ENCODE peak calls at places on chromosomes 4 and X, in nine cellular contexts. One of them, this sample, is unnamed.

GRCh38 chr4:43238018-43238417 is 345.5 kb downstream of the GRXCR1 start:
- DNase-seq in AG04450: no peak
- DNase-seq in CD8-positive, alpha-beta memory T cell: no peak
- DNase-seq in stomach: no peak
- DNase-seq in lower lobe of right lung: no peak
- DNase-seq in effector memory CD4-positive, alpha-beta T cell: no peak
- DNase-seq in adipocyte: no peak
- DNase-seq in aorta: no peak
- DNase-seq in breast epithelium: no peak
- DNase-seq in this sample: no peak

GRCh38 chr4:74996996-74997395 is 64.1 kb downstream of the PARM1 start:
- DNase-seq in AG04450: no peak
- DNase-seq in CD8-positive, alpha-beta memory T cell: no peak
- DNase-seq in stomach: no peak
- DNase-seq in lower lobe of right lung: no peak
- DNase-seq in effector memory CD4-positive, alpha-beta T cell: no peak
- DNase-seq in adipocyte: no peak
- DNase-seq in aorta: no peak
- DNase-seq in breast epithelium: no peak
- DNase-seq in this sample: no peak

GRCh38 chr4:16197842-16198241 is 28.4 kb downstream of the TAPT1 start:
- DNase-seq in AG04450: no peak
- DNase-seq in CD8-positive, alpha-beta memory T cell: no peak
- DNase-seq in stomach: no peak
- DNase-seq in lower lobe of right lung: no peak
- DNase-seq in effector memory CD4-positive, alpha-beta T cell: no peak
- DNase-seq in adipocyte: no peak
- DNase-seq in aorta: no peak
- DNase-seq in breast epithelium: no peak
- DNase-seq in this sample: no peak

GRCh38 chr4:115119804-115120352 is 6.5 kb upstream of the NDST4 start:
- DNase-seq in AG04450: no peak
- DNase-seq in CD8-positive, alpha-beta memory T cell: no peak
- DNase-seq in stomach: no peak
- DNase-seq in lower lobe of right lung: no peak
- DNase-seq in effector memory CD4-positive, alpha-beta T cell: no peak
- DNase-seq in adipocyte: peak; percentile 44
- DNase-seq in aorta: no peak
- DNase-seq in breast epithelium: no peak
- DNase-seq in this sample: no peak

GRCh38 chr4:11596989-11597388 is 168.3 kb upstream of the HS3ST1 start:
- DNase-seq in AG04450: no peak
- DNase-seq in CD8-positive, alpha-beta memory T cell: no peak
- DNase-seq in stomach: no peak
- DNase-seq in lower lobe of right lung: no peak
- DNase-seq in effector memory CD4-positive, alpha-beta T cell: no peak
- DNase-seq in adipocyte: no peak
- DNase-seq in aorta: no peak
- DNase-seq in breast epithelium: no peak
- DNase-seq in this sample: no peak

GRCh38 chrX:129701624-129702069 is 37.1 kb upstream of the XPNPEP2 start:
- DNase-seq in AG04450: no peak
- DNase-seq in CD8-positive, alpha-beta memory T cell: no peak
- DNase-seq in stomach: no peak
- DNase-seq in lower lobe of right lung: no peak
- DNase-seq in effector memory CD4-positive, alpha-beta T cell: no peak
- DNase-seq in adipocyte: no peak
- DNase-seq in aorta: peak; percentile 86
- DNase-seq in breast epithelium: no peak
- DNase-seq in this sample: peak; percentile 61

GRCh38 chrX:119251381-119251780 is 15.3 kb downstream of the PGRMC1 start:
- DNase-seq in AG04450: no peak
- DNase-seq in CD8-positive, alpha-beta memory T cell: no peak
- DNase-seq in stomach: no peak
- DNase-seq in lower lobe of right lung: no peak
- DNase-seq in effector memory CD4-positive, alpha-beta T cell: no peak
- DNase-seq in adipocyte: no peak
- DNase-seq in aorta: no peak
- DNase-seq in breast epithelium: no peak
- DNase-seq in this sample: no peak

GRCh38 chrX:68686684-68687045 is 39.2 kb downstream of the STARD8 start:
- DNase-seq in AG04450: no peak
- DNase-seq in CD8-positive, alpha-beta memory T cell: no peak
- DNase-seq in stomach: no peak
- DNase-seq in lower lobe of right lung: peak; percentile 53
- DNase-seq in effector memory CD4-positive, alpha-beta T cell: no peak
- DNase-seq in adipocyte: no peak
- DNase-seq in aorta: peak; percentile 57
- DNase-seq in breast epithelium: no peak
- DNase-seq in this sample: no peak

GRCh38 chr4:61896717-61897116 is 696.6 kb downstream of the ADGRL3 start:
- DNase-seq in AG04450: no peak
- DNase-seq in CD8-positive, alpha-beta memory T cell: no peak
- DNase-seq in stomach: no peak
- DNase-seq in lower lobe of right lung: no peak
- DNase-seq in effector memory CD4-positive, alpha-beta T cell: no peak
- DNase-seq in adipocyte: no peak
- DNase-seq in aorta: no peak
- DNase-seq in breast epithelium: no peak
- DNase-seq in this sample: no peak

GRCh38 chr4:43837604-43838003 is 611.0 kb downstream of the KCTD8 start:
- DNase-seq in AG04450: no peak
- DNase-seq in CD8-positive, alpha-beta memory T cell: no peak
- DNase-seq in stomach: no peak
- DNase-seq in lower lobe of right lung: no peak
- DNase-seq in effector memory CD4-positive, alpha-beta T cell: no peak
- DNase-seq in adipocyte: no peak
- DNase-seq in aorta: no peak
- DNase-seq in breast epithelium: no peak
- DNase-seq in this sample: no peak

GRCh38 chr4:153418114-153418513 is 48.0 kb upstream of the TMEM131L start:
- DNase-seq in AG04450: no peak
- DNase-seq in CD8-positive, alpha-beta memory T cell: no peak
- DNase-seq in stomach: no peak
- DNase-seq in lower lobe of right lung: no peak
- DNase-seq in effector memory CD4-positive, alpha-beta T cell: no peak
- DNase-seq in adipocyte: no peak
- DNase-seq in aorta: no peak
- DNase-seq in breast epithelium: no peak
- DNase-seq in this sample: no peak

GRCh38 chrX:38214551-38214950 is 6.1 kb downstream of the SRPX start:
- DNase-seq in AG04450: no peak
- DNase-seq in CD8-positive, alpha-beta memory T cell: no peak
- DNase-seq in stomach: no peak
- DNase-seq in lower lobe of right lung: no peak
- DNase-seq in effector memory CD4-positive, alpha-beta T cell: no peak
- DNase-seq in adipocyte: no peak
- DNase-seq in aorta: no peak
- DNase-seq in breast epithelium: no peak
- DNase-seq in this sample: no peak

GRCh38 chrX:14872851-14873675 is at the start of the genes FANCB and MOSPD2:
- DNase-seq in AG04450: peak; percentile 83
- DNase-seq in CD8-positive, alpha-beta memory T cell: peak; percentile 90
- DNase-seq in stomach: peak; percentile 93
- DNase-seq in lower lobe of right lung: peak; percentile 97
- DNase-seq in effector memory CD4-positive, alpha-beta T cell: peak; percentile 89
- DNase-seq in adipocyte: peak; percentile 96
- DNase-seq in aorta: peak; percentile 97
- DNase-seq in breast epithelium: peak; percentile 92
- DNase-seq in this sample: peak; percentile 97

DNA sequence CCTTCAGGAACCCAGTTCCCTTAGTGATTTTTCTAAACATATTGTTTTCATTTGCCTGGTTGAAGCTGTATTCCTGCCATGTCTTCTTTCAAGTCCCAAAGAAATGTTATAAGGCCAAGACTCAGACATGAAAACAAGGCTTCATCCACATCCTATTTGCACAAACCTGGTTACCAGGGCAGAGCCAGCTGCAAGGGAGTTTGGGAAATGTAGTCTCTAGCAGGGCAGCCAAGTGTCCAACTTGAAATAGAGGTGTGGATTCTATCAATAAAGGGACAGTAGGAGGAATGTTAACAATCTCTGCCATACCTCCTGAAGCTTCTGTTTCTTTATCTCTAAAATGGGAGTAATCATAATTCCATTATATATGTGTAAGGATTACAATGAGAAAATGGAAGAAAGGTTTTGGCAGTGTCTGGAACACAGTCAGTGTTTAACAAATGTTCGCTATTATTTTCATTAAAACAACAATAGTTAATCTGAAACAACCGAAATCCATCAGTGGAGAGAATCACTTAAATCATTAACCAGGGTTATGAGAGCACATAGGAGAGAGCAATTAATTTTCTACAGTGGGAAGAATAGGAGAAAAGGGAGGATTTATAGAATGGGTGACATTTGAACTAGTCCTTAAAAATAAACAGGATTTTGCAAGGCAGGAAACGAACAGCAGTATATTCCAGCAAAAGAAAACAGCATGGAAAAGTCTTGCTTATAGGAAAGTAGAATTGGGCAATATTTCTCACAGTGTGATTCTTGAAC is 56.4 kb downstream of the INTS12 start:
- DNase-seq in AG04450: no peak
- DNase-seq in CD8-positive, alpha-beta memory T cell: no peak
- DNase-seq in stomach: no peak
- DNase-seq in lower lobe of right lung: no peak
- DNase-seq in effector memory CD4-positive, alpha-beta T cell: no peak
- DNase-seq in adipocyte: no peak
- DNase-seq in aorta: no peak
- DNase-seq in breast epithelium: no peak
- DNase-seq in this sample: no peak
- H3K4me3 ChIP-seq in AG04450: no peak overlapping the region
- H3K4me3 ChIP-seq in CD8-positive, alpha-beta memory T cell: no peak overlapping the region
- H3K4me3 ChIP-seq in stomach: no peak overlapping the region
- H3K4me3 ChIP-seq in lower lobe of right lung: no peak overlapping the region
- H3K4me3 ChIP-seq in effector memory CD4-positive, alpha-beta T cell: no peak overlapping the region
- H3K4me3 ChIP-seq in adipocyte: no peak overlapping the region
- H3K4me3 ChIP-seq in aorta: no peak overlapping the region
- H3K4me3 ChIP-seq in breast epithelium: no peak overlapping the region
- H3K4me3 ChIP-seq in this sample: no peak overlapping the region

DNA sequence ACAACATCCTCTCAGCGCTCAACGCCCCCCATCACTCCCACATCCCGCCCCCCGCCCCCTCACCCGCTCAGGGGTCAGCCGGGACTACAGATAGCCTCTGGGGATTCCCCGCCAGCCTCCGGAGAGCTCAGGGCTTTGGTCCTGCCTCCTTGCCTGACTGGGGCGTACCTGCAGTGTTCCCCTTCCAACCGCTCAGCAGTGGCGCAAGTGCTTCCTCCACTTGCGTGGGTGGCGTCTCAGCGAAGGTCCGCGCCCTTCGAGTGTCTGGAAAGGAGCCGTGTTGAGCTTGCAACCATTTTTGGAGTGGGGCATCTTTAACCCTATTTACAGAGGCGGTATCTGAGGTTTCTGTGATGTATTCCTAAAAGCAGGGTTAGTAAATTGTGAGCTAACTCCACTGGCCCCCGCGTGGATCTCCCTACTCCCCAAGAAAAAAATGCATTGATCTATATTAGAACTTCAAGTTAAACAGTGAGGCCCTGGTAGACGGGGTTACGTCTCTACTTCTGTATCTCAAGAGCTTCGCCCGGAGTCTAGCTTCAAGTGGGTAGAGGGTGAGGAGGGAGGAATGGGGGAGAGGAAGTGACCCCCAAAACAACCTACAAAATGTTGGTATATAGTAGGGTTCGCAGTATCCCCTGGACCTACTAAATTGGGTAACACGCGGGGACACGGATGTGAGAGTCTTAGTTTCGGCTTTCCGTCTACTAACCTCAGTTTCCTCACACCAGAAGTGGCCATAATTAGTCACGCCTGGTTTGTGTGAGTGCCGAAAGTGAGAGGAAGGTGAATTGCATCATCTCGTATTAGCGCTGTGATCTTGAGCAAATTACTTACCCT is 16.1 kb downstream of the NKX3-2 start:
- DNase-seq in AG04450: no peak
- DNase-seq in CD8-positive, alpha-beta memory T cell: no peak
- DNase-seq in stomach: no peak
- DNase-seq in lower lobe of right lung: no peak
- DNase-seq in effector memory CD4-positive, alpha-beta T cell: no peak
- DNase-seq in adipocyte: no peak
- DNase-seq in aorta: no peak
- DNase-seq in breast epithelium: no peak
- DNase-seq in this sample: no peak
- H3K27me3 ChIP-seq in AG04450: peaks cover 95% of the 10 kb centered on the region
- H3K27me3 ChIP-seq in CD8-positive, alpha-beta memory T cell: peaks cover 85% of the 10 kb centered on the region
- H3K27me3 ChIP-seq in stomach: peaks cover 100% of the 10 kb centered on the region
- H3K27me3 ChIP-seq in lower lobe of right lung: peaks cover 98% of the 10 kb centered on the region
- H3K27me3 ChIP-seq in effector memory CD4-positive, alpha-beta T cell: peaks cover 93% of the 10 kb centered on the region
- H3K27me3 ChIP-seq in adipocyte: peaks cover 51% of the 10 kb centered on the region
- H3K27me3 ChIP-seq in aorta: peaks cover 5% of the 10 kb centered on the region
- H3K27me3 ChIP-seq in breast epithelium: peaks cover 100% of the 10 kb centered on the region
- H3K27me3 ChIP-seq in this sample: peaks cover 99% of the 10 kb centered on the region

DNA sequence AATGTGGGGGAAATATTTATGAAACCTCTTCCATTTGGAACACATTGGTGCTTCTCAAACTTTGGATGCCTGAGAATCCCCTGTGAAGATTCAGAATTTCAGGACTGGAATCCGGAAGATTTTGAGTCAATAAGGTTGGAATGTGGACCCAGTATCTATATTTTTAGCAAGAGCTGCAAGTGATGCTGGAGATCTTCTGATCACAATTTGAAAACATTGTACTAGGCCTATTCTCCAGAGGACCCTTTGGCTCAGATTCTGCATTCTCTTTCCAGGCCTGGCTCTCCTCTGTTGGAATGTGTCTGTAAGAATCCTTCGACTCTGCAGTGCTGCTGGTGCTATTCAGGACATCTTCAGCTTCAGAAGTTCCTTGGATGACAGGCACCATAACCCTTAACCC is 2.3 kb upstream of the PKD2 start:
- DNase-seq in AG04450: no peak
- DNase-seq in CD8-positive, alpha-beta memory T cell: no peak
- DNase-seq in stomach: no peak
- DNase-seq in lower lobe of right lung: no peak
- DNase-seq in effector memory CD4-positive, alpha-beta T cell: no peak
- DNase-seq in adipocyte: peak; percentile 74
- DNase-seq in aorta: no peak
- DNase-seq in breast epithelium: no peak
- DNase-seq in this sample: no peak
- H3K4me3 ChIP-seq in AG04450: no peak overlapping the region
- H3K4me3 ChIP-seq in CD8-positive, alpha-beta memory T cell: no peak overlapping the region
- H3K4me3 ChIP-seq in stomach: no peak overlapping the region
- H3K4me3 ChIP-seq in lower lobe of right lung: no peak overlapping the region
- H3K4me3 ChIP-seq in effector memory CD4-positive, alpha-beta T cell: no peak overlapping the region
- H3K4me3 ChIP-seq in adipocyte: no peak overlapping the region
- H3K4me3 ChIP-seq in aorta: peak overlapping the region; percentile 100
- H3K4me3 ChIP-seq in breast epithelium: no peak overlapping the region
- H3K4me3 ChIP-seq in this sample: no peak overlapping the region

GRCh38 chrX:41722220-41722619 is 1.8 kb upstream of the GPR82 start:
- DNase-seq in AG04450: no peak
- DNase-seq in CD8-positive, alpha-beta memory T cell: no peak
- DNase-seq in stomach: no peak
- DNase-seq in lower lobe of right lung: no peak
- DNase-seq in effector memory CD4-positive, alpha-beta T cell: no peak
- DNase-seq in adipocyte: no peak
- DNase-seq in aorta: no peak
- DNase-seq in breast epithelium: no peak
- DNase-seq in this sample: no peak
- H3K27me3 ChIP-seq in AG04450: no peaks in the 10 kb centered on the region
- H3K27me3 ChIP-seq in CD8-positive, alpha-beta memory T cell: no peaks in the 10 kb centered on the region
- H3K27me3 ChIP-seq in stomach: no peaks in the 10 kb centered on the region
- H3K27me3 ChIP-seq in lower lobe of right lung: no peaks in the 10 kb centered on the region
- H3K27me3 ChIP-seq in effector memory CD4-positive, alpha-beta T cell: no peaks in the 10 kb centered on the region
- H3K27me3 ChIP-seq in adipocyte: no peaks in the 10 kb centered on the region
- H3K27me3 ChIP-seq in aorta: no peaks in the 10 kb centered on the region
- H3K27me3 ChIP-seq in breast epithelium: peaks cover 23% of the 10 kb centered on the region
- H3K27me3 ChIP-seq in this sample: no peaks in the 10 kb centered on the region